ENCODE peak calls at places on chromosomes 13 and 19, in seven cellular contexts. Z is naive thymus-derived CD4-positive, alpha-beta T cell; A is neural progenitor cell; Y is fibroblast of lung; S is PC-9; H is CD4-positive, CD25-positive, alpha-beta regulatory T cell; L is ascending aorta. P is an unnamed sample.

GRCh38 chr13:27496851-27497250 is 46.5 kb upstream of the MTIF3 start:
- DNase-seq in Z (no peak), A (no peak), Y (no peak), S (no peak), H (no peak), L (no peak), P (no peak)

GRCh38 chr19:18940791-18941627 is at the start of gene HOMER3:
- DNase-seq in Z (peak), A (peak), Y (peak), S (peak), H (peak), L (no peak), P (peak)

GRCh38 chr13:111944171-111944583 is 122.8 kb upstream of the SOX1 start:
- DNase-seq in Z (no peak), A (no peak), Y (no peak), S (no peak), H (no peak), L (no peak), P (no peak)

GRCh38 chr19:10452726-10453620 is 32.6 kb downstream of the PDE4A start:
- DNase-seq in Z (no peak), A (no peak), Y (no peak), S (no peak), H (no peak), L (no peak), P (peak)

GRCh38 chr13:24747248-24748151 is 16.5 kb upstream of the RNF17 start:
- DNase-seq in Z (no peak), A (peak), Y (peak), S (no peak), H (peak), L (no peak), P (no peak)

GRCh38 chr19:6580313-6580712 is 10.6 kb downstream of the CD70 start:
- DNase-seq in Z (no peak), A (no peak), Y (peak), S (peak), H (no peak), L (no peak), P (peak)

GRCh38 chr13:106063591-106064308 is 471.7 kb downstream of the EFNB2 start:
- DNase-seq in Z (no peak), A (no peak), Y (peak), S (no peak), H (no peak), L (no peak), P (peak)

GRCh38 chr13:66831317-66831716 is 398.8 kb downstream of the PCDH9 start:
- DNase-seq in Z (no peak), A (no peak), Y (no peak), S (no peak), H (no peak), L (no peak), P (no peak)

GRCh38 chr19:31290926-31291590 is 58.2 kb downstream of the TSHZ3 start:
- DNase-seq in Z (no peak), A (no peak), Y (no peak), S (no peak), H (no peak), L (no peak), P (no peak)

GRCh38 chr13:110182461-110182860 is 124.5 kb downstream of the COL4A1 start:
- DNase-seq in Z (no peak), A (no peak), Y (no peak), S (no peak), H (no peak), L (no peak), P (no peak)

GRCh38 chr13:36758345-36758744 is 60.7 kb upstream of the RFXAP start:
- DNase-seq in Z (no peak), A (no peak), Y (no peak), S (peak), H (no peak), L (no peak), P (no peak)

GRCh38 chr13:74794147-74794546 is 659.9 kb upstream of the KLF12 start:
- DNase-seq in Z (no peak), A (no peak), Y (no peak), S (no peak), H (no peak), L (no peak), P (no peak)

GRCh38 chr19:55855160-55855559 is 18.8 kb downstream of the NLRP4 start:
- DNase-seq in Z (no peak), A (no peak), Y (no peak), S (no peak), H (no peak), L (no peak), P (peak)

GRCh38 chr19:22052644-22053013 is 345 bp downstream of the ZNF257 start:
- DNase-seq in Z (no peak), A (no peak), Y (no peak), S (no peak), H (peak), L (no peak), P (no peak)

GRCh38 chr19:48926909-48927308 is 6.6 kb upstream of the DHDH start:
- DNase-seq in Z (no peak), A (no peak), Y (peak), S (peak), H (peak), L (peak), P (peak)

GRCh38 chr19:18090545-18091216 is 3.9 kb upstream of the IL12RB1 start:
- DNase-seq in Z (no peak), A (no peak), Y (no peak), S (no peak), H (no peak), L (no peak), P (peak)

GRCh38 chr13:46109451-46109850 is 4.6 kb upstream of the CPB2 start:
- DNase-seq in Z (no peak), A (no peak), Y (no peak), S (no peak), H (no peak), L (no peak), P (no peak)

GRCh38 chr13:23883255-23883654 is 5.9 kb downstream of the MIPEP start:
- DNase-seq in Z (no peak), A (no peak), Y (no peak), S (no peak), H (no peak), L (no peak), P (no peak)

GRCh38 chr19:51509823-51510660 is 8.4 kb upstream of the SIGLEC12 start:
- DNase-seq in Z (no peak), A (no peak), Y (no peak), S (no peak), H (no peak), L (no peak), P (peak)

GRCh38 chr13:67341406-67341805 is 111.3 kb upstream of the PCDH9 start:
- DNase-seq in Z (no peak), A (no peak), Y (no peak), S (no peak), H (no peak), L (no peak), P (no peak)

GRCh38 chr13:72850959-72851677 is 69.2 kb downstream of the PIBF1 start:
- DNase-seq in Z (no peak), A (peak), Y (no peak), S (no peak), H (no peak), L (no peak), P (no peak)

GRCh38 chr19:58304255-58304654 is 922 bp upstream of the ERVK3-1 start:
- DNase-seq in Z (no peak), A (no peak), Y (no peak), S (no peak), H (no peak), L (no peak), P (no peak)

GRCh38 chr13:59459972-59460371 is 703.8 kb downstream of the DIAPH3 start:
- DNase-seq in Z (no peak), A (no peak), Y (peak), S (no peak), H (no peak), L (no peak), P (no peak)

GRCh38 chr19:32748497-32748896 is 28.9 kb downstream of the TDRD12 start:
- DNase-seq in Z (peak), A (peak), Y (no peak), S (no peak), H (peak), L (no peak), P (no peak)

GRCh38 chr13:42312817-42313431 is 41.0 kb downstream of the AKAP11 start:
- DNase-seq in Z (no peak), A (no peak), Y (no peak), S (no peak), H (no peak), L (no peak), P (peak)

GRCh38 chr13:113483504-113484287 is 6.8 kb downstream of the DCUN1D2 start:
- DNase-seq in Z (no peak), A (peak), Y (no peak), S (no peak), H (no peak), L (no peak), P (no peak)

GRCh38 chr13:112727581-112727980 is 37.7 kb downstream of the ATP11A start:
- DNase-seq in Z (no peak), A (no peak), Y (no peak), S (no peak), H (no peak), L (no peak), P (no peak)

GRCh38 chr19:33459691-33460090 is 61.9 kb downstream of the PEPD start:
- DNase-seq in Z (no peak), A (no peak), Y (no peak), S (no peak), H (no peak), L (no peak), P (peak)

GRCh38 chr13:47908200-47908902 is 92.7 kb downstream of the SUCLA2 start:
- DNase-seq in Z (no peak), A (no peak), Y (peak), S (peak), H (peak), L (no peak), P (peak)

GRCh38 chr13:51733656-51734334 is 70.2 kb downstream of the DHRS12 start:
- DNase-seq in Z (no peak), A (no peak), Y (no peak), S (no peak), H (no peak), L (no peak), P (no peak)

GRCh38 chr13:51728972-51729371 is 75.0 kb downstream of the DHRS12 start:
- DNase-seq in Z (no peak), A (no peak), Y (peak), S (no peak), H (no peak), L (no peak), P (no peak)

GRCh38 chr13:51729853-51730553 is 74.0 kb downstream of the DHRS12 start:
- DNase-seq in Z (no peak), A (no peak), Y (peak), S (peak), H (peak), L (peak), P (no peak)

GRCh38 chr13:51730927-51731326 is 73.0 kb downstream of the DHRS12 start:
- DNase-seq in Z (no peak), A (no peak), Y (no peak), S (no peak), H (no peak), L (no peak), P (no peak)

GRCh38 chr13:51731759-51732158 is 72.2 kb downstream of the DHRS12 start:
- DNase-seq in Z (no peak), A (no peak), Y (peak), S (no peak), H (no peak), L (no peak), P (peak)
- H3K27ac ChIP-seq in Z (no peak), A (no peak), Y (no peak), S (no peak), H (no peak), L (peak), P (peak)

DNA sequence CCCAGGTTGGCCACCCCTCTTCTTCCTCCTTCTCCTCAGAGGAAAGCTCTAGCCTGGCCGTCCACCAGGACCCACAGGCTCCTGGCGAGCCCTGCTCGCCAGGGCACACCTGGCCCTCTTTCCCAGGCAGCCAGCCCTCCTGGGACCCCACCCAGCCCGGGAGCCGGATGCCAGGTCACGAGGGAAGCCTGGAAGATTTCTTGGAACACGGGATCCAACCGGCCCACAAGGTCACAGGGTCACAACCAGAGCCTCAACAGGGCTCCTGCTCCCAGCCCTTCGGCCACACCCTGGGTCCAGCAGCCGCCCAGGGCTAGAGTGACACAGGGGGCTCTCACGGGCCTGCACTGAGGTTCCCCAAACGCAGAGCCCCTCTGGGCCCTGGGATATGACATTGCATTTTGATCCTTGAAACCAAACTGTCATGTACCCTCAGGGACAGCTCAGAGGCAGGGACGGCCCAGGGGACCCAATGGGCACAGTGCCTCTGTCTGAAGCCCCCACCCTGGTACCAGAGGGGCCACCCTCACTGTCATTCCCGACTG is 5.5 kb downstream of the MKNK2 start:
- DNase-seq in Z (no peak), A (no peak), Y (no peak), S (no peak), H (no peak), L (no peak), P (peak)
- H3K27ac ChIP-seq in Z (peak), A (no peak), Y (no peak), S (no peak), H (peak), L (no peak), P (no peak)

GRCh38 chr19:16586477-16586871 is 14.3 kb upstream of the SLC35E1 start:
- DNase-seq in Z (no peak), A (no peak), Y (no peak), S (no peak), H (no peak), L (no peak), P (no peak)
- H3K27ac ChIP-seq in Z (peak), A (no peak), Y (no peak), S (peak), H (peak), L (no peak), P (peak)

DNA sequence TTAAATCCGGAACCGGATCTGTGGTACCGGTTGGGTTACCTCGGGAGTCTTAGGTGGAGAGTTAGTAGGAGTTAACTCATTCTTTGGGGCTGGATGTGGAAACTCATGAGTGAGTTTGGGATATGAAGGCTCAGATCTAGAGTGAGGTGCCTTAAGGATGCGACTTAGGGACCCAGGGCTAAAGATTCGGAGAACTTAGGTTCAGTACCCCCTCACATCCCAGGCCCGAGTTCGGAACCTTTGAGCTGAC is 317 bp downstream of the ACTMAP start:
- DNase-seq in Z (no peak), A (no peak), Y (no peak), S (no peak), H (no peak), L (no peak), P (no peak)
- H3K27ac ChIP-seq in Z (peak), A (peak), Y (peak), S (peak), H (peak), L (peak), P (peak)

GRCh38 chr13:32427852-32428580 is at the start of gene N4BP2L1:
- DNase-seq in Z (peak), A (peak), Y (peak), S (peak), H (peak), L (peak), P (peak)

GRCh38 chr13:32426981-32427851 is 714 bp downstream of the N4BP2L1 start:
- DNase-seq in Z (peak), A (peak), Y (no peak), S (peak), H (peak), L (no peak), P (peak)

GRCh38 chr13:32429406-32429909 is 1.5 kb upstream of the N4BP2L1 start:
- DNase-seq in Z (no peak), A (no peak), Y (no peak), S (no peak), H (no peak), L (no peak), P (no peak)

GRCh38 chr13:32430018-32430747 is 2.3 kb upstream of the N4BP2L1 start:
- DNase-seq in Z (no peak), A (no peak), Y (no peak), S (no peak), H (no peak), L (no peak), P (no peak)

DNA sequence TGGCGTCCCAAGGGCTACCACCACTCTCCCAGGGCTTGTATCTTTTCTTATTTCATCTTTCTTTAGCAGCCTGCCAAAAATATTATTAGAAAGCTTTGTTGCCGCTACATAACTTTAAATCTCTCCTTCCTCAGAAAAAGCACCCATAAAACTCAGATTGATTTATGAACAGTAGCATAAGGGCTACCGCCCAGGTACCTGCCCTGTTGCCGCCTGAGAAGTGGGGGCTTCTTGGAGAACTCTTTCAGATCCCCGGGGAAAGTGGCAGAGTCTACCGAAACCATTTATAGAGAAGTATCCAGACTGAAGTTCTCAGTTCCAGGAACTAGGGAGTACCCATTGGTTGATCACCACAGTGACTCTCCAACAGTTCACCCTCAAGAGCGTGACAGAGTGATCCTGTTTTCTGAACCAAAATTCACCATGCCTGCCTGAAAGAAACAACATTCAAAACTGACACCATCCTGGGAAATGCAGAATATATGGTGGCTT is 697 bp upstream of the N4BP2L1 start:
- DNase-seq in Z (no peak), A (no peak), Y (no peak), S (no peak), H (peak), L (no peak), P (no peak)
- H3K27ac ChIP-seq in Z (peak), A (no peak), Y (no peak), S (no peak), H (peak), L (peak), P (peak)

DNA sequence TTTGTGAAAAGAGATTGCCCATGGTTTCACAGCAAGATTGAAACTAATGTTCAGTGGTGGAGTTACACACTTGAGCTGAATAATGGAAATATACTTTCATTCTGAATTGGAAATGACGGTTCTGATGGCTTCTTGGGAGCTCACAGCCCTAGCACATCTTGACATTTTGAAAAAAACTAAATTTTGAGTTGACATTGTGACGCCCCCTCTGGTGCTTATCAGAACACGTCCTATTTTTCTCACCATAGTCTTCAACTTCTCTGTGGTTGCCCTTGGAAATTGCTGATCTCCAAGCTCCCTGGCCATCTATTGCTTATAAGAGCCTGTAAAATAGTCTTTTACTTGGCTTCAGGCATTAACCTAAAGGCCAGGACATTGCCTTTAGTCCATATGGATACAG is 202.1 kb downstream of the OXGR1 start:
- DNase-seq in Z (no peak), A (no peak), Y (no peak), S (no peak), H (no peak), L (no peak), P (no peak)
- H3K27ac ChIP-seq in Z (no peak), A (no peak), Y (no peak), S (no peak), H (no peak), L (no peak), P (no peak)

DNA sequence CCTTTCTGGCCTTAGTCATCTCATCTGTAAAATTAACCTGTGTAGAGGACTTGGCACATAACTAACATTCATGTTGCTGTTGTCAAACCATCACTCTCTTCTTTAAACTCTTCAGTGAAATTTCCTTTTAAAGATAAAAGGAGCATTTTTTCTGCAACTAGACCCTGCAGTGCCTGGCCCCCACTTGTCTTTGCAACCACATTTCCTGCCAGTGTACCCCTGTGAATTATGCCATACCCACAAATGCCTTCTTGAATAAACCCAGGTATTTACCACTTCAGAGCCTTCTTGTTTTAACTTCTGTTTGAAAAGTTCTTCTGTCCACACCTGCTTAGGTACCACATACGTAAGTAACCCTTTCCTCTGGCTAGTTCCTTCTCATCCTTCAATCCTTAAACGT is 118.8 kb downstream of the CDK8 start:
- DNase-seq in Z (peak), A (no peak), Y (no peak), S (no peak), H (peak), L (no peak), P (peak)
- H3K27ac ChIP-seq in Z (no peak), A (no peak), Y (no peak), S (no peak), H (no peak), L (no peak), P (no peak)

GRCh38 chr19:45448425-45448756 is 19.4 kb upstream of the FOSB start:
- DNase-seq in Z (no peak), A (no peak), Y (no peak), S (no peak), H (no peak), L (no peak), P (no peak)

GRCh38 chr19:45445139-45445538 is 21.4 kb upstream of the ERCC1 start:
- DNase-seq in Z (no peak), A (no peak), Y (no peak), S (no peak), H (no peak), L (no peak), P (no peak)

GRCh38 chr19:45446295-45446694 is 21.5 kb upstream of the FOSB start:
- DNase-seq in Z (no peak), A (peak), Y (peak), S (no peak), H (peak), L (no peak), P (peak)

GRCh38 chr19:45448887-45449299 is 18.9 kb upstream of the FOSB start:
- DNase-seq in Z (no peak), A (no peak), Y (no peak), S (peak), H (no peak), L (no peak), P (no peak)

DNA sequence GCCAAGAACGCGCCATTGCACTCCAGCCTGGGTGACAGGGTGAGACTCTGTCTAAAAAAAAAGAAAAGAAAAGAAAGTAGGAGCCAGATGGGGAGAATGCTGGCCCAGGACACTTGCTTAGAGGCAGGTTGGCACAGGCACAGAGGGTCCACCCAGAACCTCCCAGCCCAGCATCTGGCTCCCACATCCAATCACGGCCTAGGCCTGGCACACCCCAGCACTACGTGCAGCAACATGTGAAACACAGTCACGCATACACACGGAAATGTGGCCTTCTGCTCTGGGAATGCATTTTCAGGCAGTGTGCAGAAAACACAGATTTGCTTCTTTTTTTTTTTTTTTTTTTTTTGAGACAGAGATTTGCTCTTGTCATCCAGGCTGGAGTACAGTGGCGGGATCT is 20.9 kb upstream of the FOSB start:
- DNase-seq in Z (no peak), A (no peak), Y (no peak), S (no peak), H (no peak), L (no peak), P (no peak)
- H3K27ac ChIP-seq in Z (no peak), A (no peak), Y (no peak), S (no peak), H (no peak), L (no peak), P (no peak)